ENCODE peak calls at places on chromosomes 16 and 17, in ten cellular contexts. U is adipocyte; M is suprapubic skin; L is heart right ventricle; N is pancreas; E is left lung; Z is GM23248; H is tibial nerve; K is naive thymus-derived CD4-positive, alpha-beta T cell; J is psoas muscle. D is an unnamed sample.
A peak's percentile ranks its signal among the peaks of the same experiment; 100 is the strongest.

GRCh38 chr16:49277766-49278566 is 3.7 kb downstream of the CBLN1 start:
- DNase-seq in U (peak; percentile 11), M (no peak), L (no peak), N (no peak), E (peak; percentile 55), Z (no peak), H (no peak), K (no peak), J (no peak), D (no peak)

GRCh38 chr17:69997332-69997731 is 77.7 kb upstream of the KCNJ16 start:
- DNase-seq in U (peak; percentile 74), M (no peak), L (no peak), N (no peak), E (no peak), Z (peak; percentile 50), H (no peak), K (no peak), J (no peak), D (no peak)

GRCh38 chr16:71807905-71808592 is 585 bp downstream of the AP1G1 start:
- DNase-seq in U (peak; percentile 61), M (no peak), L (no peak), N (no peak), E (no peak), Z (peak; percentile 73), H (no peak), K (no peak), J (no peak), D (peak; percentile 54)

GRCh38 chr17:20852541-20853370 is 190.1 kb downstream of the USP22 start:
- DNase-seq in U (peak; percentile 22), M (no peak), L (peak; percentile 29), N (no peak), E (peak; percentile 58), Z (peak; percentile 16), H (no peak), K (no peak), J (peak; percentile 41), D (peak; percentile 14)

GRCh38 chr17:36668824-36669223 is 67.4 kb downstream of the MRM1 start:
- DNase-seq in U (no peak), M (no peak), L (no peak), N (no peak), E (no peak), Z (no peak), H (no peak), K (no peak), J (no peak), D (no peak)

GRCh38 chr16:48613061-48613957 is 3.3 kb upstream of the N4BP1 start:
- DNase-seq in U (peak; percentile 64), M (no peak), L (no peak), N (no peak), E (no peak), Z (peak; percentile 49), H (no peak), K (peak; percentile 85), J (no peak), D (no peak)

GRCh38 chr17:41230094-41230493 is 2.2 kb upstream of the KRTAP9-3 start:
- DNase-seq in U (no peak), M (no peak), L (no peak), N (no peak), E (no peak), Z (no peak), H (no peak), K (no peak), J (no peak), D (no peak)

GRCh38 chr17:9509236-9509813 is 66.3 kb downstream of the STX8 start:
- DNase-seq in U (no peak), M (no peak), L (no peak), N (no peak), E (no peak), Z (no peak), H (no peak), K (no peak), J (no peak), D (no peak)

GRCh38 chr17:50931003-50931878 is 65.1 kb upstream of the TOB1 start:
- DNase-seq in U (peak; percentile 92), M (no peak), L (peak; percentile 87), N (peak; percentile 83), E (peak; percentile 94), Z (peak; percentile 98), H (peak; percentile 73), K (peak; percentile 51), J (peak; percentile 88), D (peak; percentile 86)

GRCh38 chr17:2343421-2343820 is 6.1 kb downstream of the SGSM2 start:
- DNase-seq in U (no peak), M (no peak), L (no peak), N (no peak), E (peak; percentile 25), Z (peak; percentile 8), H (no peak), K (no peak), J (no peak), D (no peak)

GRCh38 chr17:73998246-73999220 is 204.9 kb upstream of the RPL38 start:
- DNase-seq in U (no peak), M (no peak), L (peak; percentile 33), N (peak; percentile 37), E (peak; percentile 85), Z (peak; percentile 42), H (no peak), K (peak; percentile 33), J (no peak), D (peak; percentile 61)

GRCh38 chr17:68089881-68090280 is 54.3 kb downstream of the KPNA2 start:
- DNase-seq in U (no peak), M (no peak), L (no peak), N (no peak), E (no peak), Z (peak; percentile 29), H (no peak), K (no peak), J (no peak), D (peak; percentile 61)

DNA sequence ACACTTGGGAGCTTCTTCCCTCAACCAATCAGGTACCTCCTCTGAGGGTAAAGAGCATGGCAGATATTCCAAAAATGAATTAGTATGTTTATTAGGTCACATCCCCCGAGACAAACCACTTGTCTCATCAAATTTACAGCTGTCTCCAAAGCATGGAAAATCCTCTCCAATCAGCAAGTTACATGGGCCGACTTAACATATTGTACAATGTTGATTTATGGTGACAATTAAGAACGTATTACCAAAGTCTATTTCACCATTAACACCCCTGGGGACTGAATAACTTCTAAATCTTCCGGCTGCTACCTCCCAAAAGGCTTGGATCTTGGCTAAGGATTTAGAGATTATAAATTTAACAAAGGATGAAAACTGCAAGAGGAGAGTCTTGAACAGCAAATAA is 312.0 kb downstream of the NPIPA8 start:
- DNase-seq in U (no peak), M (no peak), L (no peak), N (no peak), E (no peak), Z (no peak), H (no peak), K (no peak), J (no peak), D (no peak)
- H3K4me3 ChIP-seq in U (no peak overlapping the region), M (no peak overlapping the region), L (no peak overlapping the region), N (no peak overlapping the region), E (no peak overlapping the region), Z (no peak overlapping the region), H (no peak overlapping the region), K (no peak overlapping the region), J (no peak overlapping the region), D (no peak overlapping the region)

DNA sequence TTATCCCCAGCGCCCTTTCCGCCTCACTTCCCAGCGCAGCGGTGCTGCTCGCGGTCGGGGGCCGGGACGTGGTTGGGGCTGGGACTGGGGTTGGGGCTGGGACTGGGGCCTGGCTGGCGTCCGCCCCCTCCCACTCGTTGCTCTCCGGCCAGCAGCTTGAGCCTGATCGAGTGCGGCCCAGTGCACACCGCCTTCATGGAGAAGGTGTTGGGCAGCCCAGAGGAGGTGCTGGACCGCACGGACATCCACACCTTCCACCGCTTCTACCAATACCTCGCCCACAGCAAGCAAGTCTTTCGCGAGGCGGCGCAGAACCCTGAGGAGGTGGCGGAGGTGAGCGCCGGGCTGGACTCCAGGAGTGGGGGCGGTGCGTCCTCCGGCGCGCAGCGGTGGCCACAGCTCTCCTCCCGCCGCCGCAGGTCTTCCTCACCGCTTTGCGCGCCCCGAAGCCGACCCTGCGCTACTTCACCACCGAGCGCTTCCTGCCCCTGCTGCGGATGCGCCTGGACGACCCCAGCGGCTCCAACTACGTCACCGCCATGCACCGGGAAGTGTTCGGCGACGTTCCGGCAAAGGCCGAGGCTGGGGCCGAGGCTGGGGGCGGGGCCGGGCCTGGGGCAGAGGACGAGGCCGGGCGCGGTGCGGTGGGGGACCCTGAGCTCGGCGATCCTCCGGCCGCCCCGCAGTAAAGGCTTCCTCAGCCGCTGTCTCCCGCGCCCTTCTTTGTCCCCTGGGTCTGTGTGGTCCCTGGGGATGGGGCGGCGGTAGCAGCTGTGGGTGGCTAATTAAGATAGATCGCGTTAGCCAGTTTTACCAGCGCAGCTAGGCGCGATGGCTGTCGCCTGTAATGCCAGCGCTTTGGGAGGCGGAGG is 1.8 kb downstream of the HSD17B1 start:
- DNase-seq in U (peak; percentile 91), M (peak; percentile 93), L (peak; percentile 89), N (peak; percentile 85), E (peak; percentile 97), Z (peak; percentile 83), H (peak; percentile 74), K (peak; percentile 70), J (peak; percentile 90), D (peak; percentile 92)
- H3K4me1 ChIP-seq in U (peaks cover 16% of the 10 kb centered on the region), M (peaks cover 34% of the 10 kb centered on the region), L (peaks cover 34% of the 10 kb centered on the region), N (no peaks in the 10 kb centered on the region), E (peaks cover 16% of the 10 kb centered on the region), Z (peaks cover 7% of the 10 kb centered on the region), H (peaks cover 9% of the 10 kb centered on the region), K (peaks cover 14% of the 10 kb centered on the region), J (peaks cover 10% of the 10 kb centered on the region), D (peaks cover 25% of the 10 kb centered on the region)

GRCh38 chr17:77376795-77377751 is 236.3 kb downstream of the SEC14L1 start:
- DNase-seq in U (peak; percentile 53), M (no peak), L (no peak), N (peak; percentile 80), E (no peak), Z (no peak), H (no peak), K (no peak), J (no peak), D (no peak)

GRCh38 chr17:77378318-77379064 is 237.7 kb downstream of the SEC14L1 start:
- DNase-seq in U (no peak), M (no peak), L (no peak), N (no peak), E (no peak), Z (no peak), H (no peak), K (no peak), J (no peak), D (no peak)

GRCh38 chr17:77379065-77379428 is 238.3 kb downstream of the SEC14L1 start:
- DNase-seq in U (no peak), M (no peak), L (no peak), N (no peak), E (no peak), Z (no peak), H (no peak), K (no peak), J (no peak), D (no peak)

GRCh38 chr17:77375917-77376651 is 235.3 kb downstream of the SEC14L1 start:
- DNase-seq in U (peak; percentile 82), M (no peak), L (no peak), N (no peak), E (no peak), Z (peak; percentile 81), H (no peak), K (peak; percentile 60), J (no peak), D (peak; percentile 86)

GRCh38 chr17:77377836-77378235 is 237.1 kb downstream of the SEC14L1 start:
- DNase-seq in U (no peak), M (no peak), L (no peak), N (no peak), E (no peak), Z (no peak), H (no peak), K (no peak), J (no peak), D (no peak)
- H3K4me3 ChIP-seq in U (no peak overlapping the region), M (no peak overlapping the region), L (no peak overlapping the region), N (no peak overlapping the region), E (no peak overlapping the region), Z (no peak overlapping the region), H (no peak overlapping the region), K (no peak overlapping the region), J (no peak overlapping the region), D (no peak overlapping the region)

GRCh38 chr17:49439673-49440571 is 25.2 kb upstream of the PHB1 start:
- DNase-seq in U (no peak), M (peak; percentile 67), L (no peak), N (no peak), E (no peak), Z (peak; percentile 29), H (no peak), K (no peak), J (no peak), D (no peak)
- H3K4me1 ChIP-seq in U (no peaks in the 10 kb centered on the region), M (peaks cover 26% of the 10 kb centered on the region), L (no peaks in the 10 kb centered on the region), N (no peaks in the 10 kb centered on the region), E (no peaks in the 10 kb centered on the region), Z (peaks cover 7% of the 10 kb centered on the region), H (no peaks in the 10 kb centered on the region), K (no peaks in the 10 kb centered on the region), J (no peaks in the 10 kb centered on the region), D (no peaks in the 10 kb centered on the region)